ENCODE peak calls at places on chromosome 6, in four cellular contexts. One of them, this sample, is unnamed.

GRCh38 chr6:83047065-83047754 is 18.4 kb downstream of the UBE3D start:
- DNase-seq in stimulated activated CD8-positive, alpha-beta memory T cell treated with anti-CD3 and anti-CD28 coated beads, Interleukin-7, amount 100 ng/mL, for 24 hours: no peak
- DNase-seq in hepatic stellate cell: no peak
- DNase-seq in CD8-positive, alpha-beta memory T cell: no peak
- DNase-seq in this sample: no peak

GRCh38 chr6:136547336-136547735 is 2.9 kb downstream of the MAP7 start:
- DNase-seq in stimulated activated CD8-positive, alpha-beta memory T cell treated with anti-CD3 and anti-CD28 coated beads, Interleukin-7, amount 100 ng/mL, for 24 hours: no peak
- DNase-seq in hepatic stellate cell: peak
- DNase-seq in CD8-positive, alpha-beta memory T cell: no peak
- DNase-seq in this sample: no peak

GRCh38 chr6:147245693-147246092 is 41.5 kb downstream of the STXBP5 start:
- DNase-seq in stimulated activated CD8-positive, alpha-beta memory T cell treated with anti-CD3 and anti-CD28 coated beads, Interleukin-7, amount 100 ng/mL, for 24 hours: no peak
- DNase-seq in hepatic stellate cell: no peak
- DNase-seq in CD8-positive, alpha-beta memory T cell: no peak
- DNase-seq in this sample: no peak

GRCh38 chr6:40436685-40437604 is 150.2 kb downstream of the LRFN2 start:
- DNase-seq in CD8-positive, alpha-beta memory T cell: no peak
- DNase-seq in stimulated activated CD8-positive, alpha-beta memory T cell treated with anti-CD3 and anti-CD28 coated beads, Interleukin-7, amount 100 ng/mL, for 24 hours: no peak
- DNase-seq in hepatic stellate cell: no peak
- DNase-seq in this sample: peak

GRCh38 chr6:41546866-41547798 is 951 bp downstream of the FOXP4 start:
- DNase-seq in CD8-positive, alpha-beta memory T cell: peak
- DNase-seq in hepatic stellate cell: peak
- DNase-seq in stimulated activated CD8-positive, alpha-beta memory T cell treated with anti-CD3 and anti-CD28 coated beads, Interleukin-7, amount 100 ng/mL, for 24 hours: no peak
- DNase-seq in this sample: no peak

GRCh38 chr6:3402310-3403243 is 54.3 kb downstream of the SLC22A23 start:
- DNase-seq in hepatic stellate cell: no peak
- DNase-seq in CD8-positive, alpha-beta memory T cell: no peak
- DNase-seq in stimulated activated CD8-positive, alpha-beta memory T cell treated with anti-CD3 and anti-CD28 coated beads, Interleukin-7, amount 100 ng/mL, for 24 hours: no peak
- DNase-seq in this sample: no peak

GRCh38 chr6:7241160-7241559 is 71.8 kb downstream of the SSR1 start:
- DNase-seq in CD8-positive, alpha-beta memory T cell: no peak
- DNase-seq in stimulated activated CD8-positive, alpha-beta memory T cell treated with anti-CD3 and anti-CD28 coated beads, Interleukin-7, amount 100 ng/mL, for 24 hours: no peak
- DNase-seq in hepatic stellate cell: no peak
- DNase-seq in this sample: no peak

GRCh38 chr6:4017847-4018193 is 61.1 kb downstream of the FAM217A start:
- DNase-seq in hepatic stellate cell: no peak
- DNase-seq in stimulated activated CD8-positive, alpha-beta memory T cell treated with anti-CD3 and anti-CD28 coated beads, Interleukin-7, amount 100 ng/mL, for 24 hours: no peak
- DNase-seq in CD8-positive, alpha-beta memory T cell: no peak
- DNase-seq in this sample: no peak

GRCh38 chr6:100257661-100258395 is 206.9 kb downstream of the SIM1 start:
- DNase-seq in stimulated activated CD8-positive, alpha-beta memory T cell treated with anti-CD3 and anti-CD28 coated beads, Interleukin-7, amount 100 ng/mL, for 24 hours: no peak
- DNase-seq in CD8-positive, alpha-beta memory T cell: no peak
- DNase-seq in hepatic stellate cell: peak
- DNase-seq in this sample: no peak

GRCh38 chr6:97594834-97595233 is 311.8 kb upstream of the MMS22L start:
- DNase-seq in hepatic stellate cell: peak
- DNase-seq in stimulated activated CD8-positive, alpha-beta memory T cell treated with anti-CD3 and anti-CD28 coated beads, Interleukin-7, amount 100 ng/mL, for 24 hours: no peak
- DNase-seq in CD8-positive, alpha-beta memory T cell: no peak
- DNase-seq in this sample: no peak

GRCh38 chr6:155126727-155127439 is 131.8 kb downstream of the TIAM2 start:
- DNase-seq in stimulated activated CD8-positive, alpha-beta memory T cell treated with anti-CD3 and anti-CD28 coated beads, Interleukin-7, amount 100 ng/mL, for 24 hours: peak
- DNase-seq in CD8-positive, alpha-beta memory T cell: no peak
- DNase-seq in hepatic stellate cell: peak
- DNase-seq in this sample: peak

GRCh38 chr6:62805431-62805830 is 405.8 kb upstream of the FKBP1C start:
- DNase-seq in hepatic stellate cell: no peak
- DNase-seq in stimulated activated CD8-positive, alpha-beta memory T cell treated with anti-CD3 and anti-CD28 coated beads, Interleukin-7, amount 100 ng/mL, for 24 hours: no peak
- DNase-seq in CD8-positive, alpha-beta memory T cell: no peak
- DNase-seq in this sample: no peak

GRCh38 chr6:30013296-30013922 is 47.7 kb upstream of the POLR1H start:
- DNase-seq in hepatic stellate cell: peak
- DNase-seq in stimulated activated CD8-positive, alpha-beta memory T cell treated with anti-CD3 and anti-CD28 coated beads, Interleukin-7, amount 100 ng/mL, for 24 hours: peak
- DNase-seq in CD8-positive, alpha-beta memory T cell: no peak
- DNase-seq in this sample: peak

GRCh38 chr6:63573899-63574553 is 1.7 kb downstream of the LOC128125822 start:
- DNase-seq in CD8-positive, alpha-beta memory T cell: peak
- DNase-seq in stimulated activated CD8-positive, alpha-beta memory T cell treated with anti-CD3 and anti-CD28 coated beads, Interleukin-7, amount 100 ng/mL, for 24 hours: no peak
- DNase-seq in hepatic stellate cell: peak
- DNase-seq in this sample: peak

GRCh38 chr6:46993846-46994245 is 48.3 kb downstream of the ADGRF1 start:
- DNase-seq in stimulated activated CD8-positive, alpha-beta memory T cell treated with anti-CD3 and anti-CD28 coated beads, Interleukin-7, amount 100 ng/mL, for 24 hours: no peak
- DNase-seq in CD8-positive, alpha-beta memory T cell: no peak
- DNase-seq in hepatic stellate cell: peak
- DNase-seq in this sample: no peak

GRCh38 chr6:74604279-74604678 is 601.6 kb downstream of the COL12A1 start:
- DNase-seq in stimulated activated CD8-positive, alpha-beta memory T cell treated with anti-CD3 and anti-CD28 coated beads, Interleukin-7, amount 100 ng/mL, for 24 hours: no peak
- DNase-seq in hepatic stellate cell: no peak
- DNase-seq in CD8-positive, alpha-beta memory T cell: no peak
- DNase-seq in this sample: no peak

GRCh38 chr6:167538746-167539145 is 213.9 kb downstream of the TTLL2 start:
- DNase-seq in hepatic stellate cell: no peak
- DNase-seq in stimulated activated CD8-positive, alpha-beta memory T cell treated with anti-CD3 and anti-CD28 coated beads, Interleukin-7, amount 100 ng/mL, for 24 hours: no peak
- DNase-seq in CD8-positive, alpha-beta memory T cell: no peak
- DNase-seq in this sample: no peak

GRCh38 chr6:127463056-127463455 is 3.9 kb upstream of the KIAA0408 start:
- DNase-seq in hepatic stellate cell: no peak
- DNase-seq in stimulated activated CD8-positive, alpha-beta memory T cell treated with anti-CD3 and anti-CD28 coated beads, Interleukin-7, amount 100 ng/mL, for 24 hours: no peak
- DNase-seq in CD8-positive, alpha-beta memory T cell: no peak
- DNase-seq in this sample: no peak

GRCh38 chr6:96059586-96059985 is 43.8 kb downstream of the FUT9 start:
- DNase-seq in hepatic stellate cell: no peak
- DNase-seq in CD8-positive, alpha-beta memory T cell: no peak
- DNase-seq in stimulated activated CD8-positive, alpha-beta memory T cell treated with anti-CD3 and anti-CD28 coated beads, Interleukin-7, amount 100 ng/mL, for 24 hours: no peak
- DNase-seq in this sample: no peak

GRCh38 chr6:98832282-98833100 is 1.9 kb upstream of the POU3F2 start:
- DNase-seq in stimulated activated CD8-positive, alpha-beta memory T cell treated with anti-CD3 and anti-CD28 coated beads, Interleukin-7, amount 100 ng/mL, for 24 hours: no peak
- DNase-seq in hepatic stellate cell: peak
- DNase-seq in CD8-positive, alpha-beta memory T cell: no peak
- DNase-seq in this sample: no peak

GRCh38 chr6:14108571-14109410 is 8.8 kb upstream of the CD83 start:
- DNase-seq in hepatic stellate cell: no peak
- DNase-seq in stimulated activated CD8-positive, alpha-beta memory T cell treated with anti-CD3 and anti-CD28 coated beads, Interleukin-7, amount 100 ng/mL, for 24 hours: no peak
- DNase-seq in CD8-positive, alpha-beta memory T cell: no peak
- DNase-seq in this sample: no peak

GRCh38 chr6:26155066-26155925 is 68.1 kb downstream of the HFE start:
- DNase-seq in stimulated activated CD8-positive, alpha-beta memory T cell treated with anti-CD3 and anti-CD28 coated beads, Interleukin-7, amount 100 ng/mL, for 24 hours: no peak
- DNase-seq in CD8-positive, alpha-beta memory T cell: no peak
- DNase-seq in hepatic stellate cell: peak
- DNase-seq in this sample: peak

GRCh38 chr6:137933696-137934095 is 66.6 kb downstream of the TNFAIP3 start:
- DNase-seq in hepatic stellate cell: no peak
- DNase-seq in CD8-positive, alpha-beta memory T cell: no peak
- DNase-seq in stimulated activated CD8-positive, alpha-beta memory T cell treated with anti-CD3 and anti-CD28 coated beads, Interleukin-7, amount 100 ng/mL, for 24 hours: no peak
- DNase-seq in this sample: no peak

GRCh38 chr6:8182209-8182845 is 80.0 kb upstream of the EEF1E1 start:
- DNase-seq in stimulated activated CD8-positive, alpha-beta memory T cell treated with anti-CD3 and anti-CD28 coated beads, Interleukin-7, amount 100 ng/mL, for 24 hours: no peak
- DNase-seq in CD8-positive, alpha-beta memory T cell: no peak
- DNase-seq in hepatic stellate cell: peak
- DNase-seq in this sample: no peak

GRCh38 chr6:39797751-39798150 is 5.6 kb downstream of the DAAM2 start:
- DNase-seq in CD8-positive, alpha-beta memory T cell: no peak
- DNase-seq in hepatic stellate cell: no peak
- DNase-seq in stimulated activated CD8-positive, alpha-beta memory T cell treated with anti-CD3 and anti-CD28 coated beads, Interleukin-7, amount 100 ng/mL, for 24 hours: no peak
- DNase-seq in this sample: no peak

GRCh38 chr6:72835749-72836148 is 213.9 kb downstream of the KCNQ5 start:
- DNase-seq in CD8-positive, alpha-beta memory T cell: no peak
- DNase-seq in stimulated activated CD8-positive, alpha-beta memory T cell treated with anti-CD3 and anti-CD28 coated beads, Interleukin-7, amount 100 ng/mL, for 24 hours: no peak
- DNase-seq in hepatic stellate cell: no peak
- DNase-seq in this sample: no peak

GRCh38 chr6:89044988-89045387 is 35.6 kb upstream of the PNRC1 start:
- DNase-seq in hepatic stellate cell: no peak
- DNase-seq in stimulated activated CD8-positive, alpha-beta memory T cell treated with anti-CD3 and anti-CD28 coated beads, Interleukin-7, amount 100 ng/mL, for 24 hours: no peak
- DNase-seq in CD8-positive, alpha-beta memory T cell: no peak
- DNase-seq in this sample: no peak

GRCh38 chr6:139597781-139598368 is 223.4 kb upstream of the CITED2 start:
- DNase-seq in stimulated activated CD8-positive, alpha-beta memory T cell treated with anti-CD3 and anti-CD28 coated beads, Interleukin-7, amount 100 ng/mL, for 24 hours: no peak
- DNase-seq in hepatic stellate cell: peak
- DNase-seq in CD8-positive, alpha-beta memory T cell: no peak
- DNase-seq in this sample: no peak

GRCh38 chr6:165641672-165642156 is 21.3 kb downstream of the PDE10A start:
- DNase-seq in stimulated activated CD8-positive, alpha-beta memory T cell treated with anti-CD3 and anti-CD28 coated beads, Interleukin-7, amount 100 ng/mL, for 24 hours: no peak
- DNase-seq in CD8-positive, alpha-beta memory T cell: no peak
- DNase-seq in hepatic stellate cell: no peak
- DNase-seq in this sample: no peak

GRCh38 chr6:47163536-47163935 is 121.4 kb upstream of the ADGRF1 start:
- DNase-seq in stimulated activated CD8-positive, alpha-beta memory T cell treated with anti-CD3 and anti-CD28 coated beads, Interleukin-7, amount 100 ng/mL, for 24 hours: no peak
- DNase-seq in CD8-positive, alpha-beta memory T cell: no peak
- DNase-seq in hepatic stellate cell: no peak
- DNase-seq in this sample: no peak

GRCh38 chr6:17855381-17855780 is 132.1 kb downstream of the KIF13A start:
- DNase-seq in hepatic stellate cell: no peak
- DNase-seq in stimulated activated CD8-positive, alpha-beta memory T cell treated with anti-CD3 and anti-CD28 coated beads, Interleukin-7, amount 100 ng/mL, for 24 hours: no peak
- DNase-seq in CD8-positive, alpha-beta memory T cell: no peak
- DNase-seq in this sample: no peak

GRCh38 chr6:145454006-145454405 is 281.3 kb downstream of the EPM2A start:
- DNase-seq in hepatic stellate cell: no peak
- DNase-seq in stimulated activated CD8-positive, alpha-beta memory T cell treated with anti-CD3 and anti-CD28 coated beads, Interleukin-7, amount 100 ng/mL, for 24 hours: no peak
- DNase-seq in CD8-positive, alpha-beta memory T cell: no peak
- DNase-seq in this sample: no peak

GRCh38 chr6:129860901-129861665 is at the start of gene TMEM244:
- DNase-seq in CD8-positive, alpha-beta memory T cell: peak
- DNase-seq in stimulated activated CD8-positive, alpha-beta memory T cell treated with anti-CD3 and anti-CD28 coated beads, Interleukin-7, amount 100 ng/mL, for 24 hours: no peak
- DNase-seq in hepatic stellate cell: no peak
- DNase-seq in this sample: no peak

This sample was measured in T-helper 2 cell.